ENCODE peak calls at places on chromosome 22, in nine cellular contexts. Q, W, D, B, H, Y, O, U and L are unnamed samples.

GRCh38 chr22:47371263-47372090 is 609.0 kb downstream of the TBC1D22A start:
- DNase-seq in Q (no peak), W (no peak), D (no peak), B (no peak), H (no peak), Y (no peak), O (no peak), U (no peak), L (no peak)

GRCh38 chr22:45435544-45436139 is 22.1 kb downstream of the RIBC2 start:
- DNase-seq in Q (peak), W (peak), D (peak), B (peak), H (peak), Y (peak), O (peak), U (peak), L (peak)

GRCh38 chr22:46894081-46894671 is 131.7 kb downstream of the TBC1D22A start:
- DNase-seq in Q (no peak), W (no peak), D (no peak), B (no peak), H (no peak), Y (no peak), O (no peak), U (no peak), L (no peak)

GRCh38 chr22:20551805-20552449 is 44.5 kb downstream of the MED15 start:
- DNase-seq in Q (no peak), W (peak), D (no peak), B (no peak), H (no peak), Y (peak), O (no peak), U (no peak), L (peak)

GRCh38 chr22:22759371-22759770 is 115.0 kb downstream of the GGTLC2 start:
- DNase-seq in Q (no peak), W (no peak), D (no peak), B (no peak), H (no peak), Y (no peak), O (no peak), U (no peak), L (no peak)

GRCh38 chr22:19610518-19611253 is 86.5 kb upstream of the CLDN5 start:
- DNase-seq in Q (no peak), W (peak), D (no peak), B (no peak), H (no peak), Y (no peak), O (no peak), U (no peak), L (no peak)

GRCh38 chr22:20520093-20520511 is 12.7 kb downstream of the MED15 start:
- DNase-seq in Q (no peak), W (peak), D (no peak), B (no peak), H (no peak), Y (peak), O (no peak), U (no peak), L (no peak)

GRCh38 chr22:35310556-35311550 is 11.2 kb downstream of the TOM1 start:
- DNase-seq in Q (no peak), W (no peak), D (peak), B (no peak), H (no peak), Y (no peak), O (no peak), U (no peak), L (no peak)